ENCODE peak calls at places on chromosomes 2 and 18, in six cellular contexts. S is neural progenitor cell, B is hepatocyte, Q is K562, M is tibial nerve, O is A549. U is an unnamed sample.
A peak's percentile ranks its signal among the peaks of the same experiment; 100 is the strongest.

GRCh38 chr18:25180974-25181373 is 171.0 kb downstream of the ZNF521 start:
- DNase-seq in O (no peak), M (no peak), B (no peak), S (no peak), Q (no peak), U (no peak)

GRCh38 chr2:105749583-105750399 is 5.1 kb downstream of the NCK2 start:
- DNase-seq in Q (no peak), B (no peak), M (no peak), S (no peak), O (no peak), U (no peak)

GRCh38 chr2:47179325-47179724 is 24.2 kb upstream of the STPG4 start:
- DNase-seq in O (no peak), Q (no peak), B (no peak), S (no peak), M (no peak), U (no peak)

GRCh38 chr18:73597832-73598615 is 549.6 kb downstream of the FBXO15 start:
- DNase-seq in B (no peak), M (no peak), O (no peak), Q (no peak), S (no peak), U (no peak)

GRCh38 chr2:109728809-109729208 is 65.3 kb upstream of the RGPD5 start:
- DNase-seq in M (no peak), O (no peak), B (no peak), Q (no peak), S (no peak), U (no peak)

GRCh38 chr2:210541280-210541902 is 15.0 kb upstream of the CPS1 start:
- DNase-seq in S (no peak), M (no peak), Q (no peak), B (peak; percentile 45), O (no peak), U (no peak)

GRCh38 chr2:229032596-229033234 is 238.4 kb downstream of the PID1 start:
- DNase-seq in Q (no peak), O (no peak), B (no peak), S (no peak), M (no peak), U (no peak)

GRCh38 chr2:199999166-199999565 is 43.8 kb downstream of the MAIP1 start:
- DNase-seq in B (no peak), Q (no peak), O (no peak), M (no peak), S (no peak), U (no peak)

GRCh38 chr2:205959528-205959927 is 126.4 kb downstream of the INO80D start:
- DNase-seq in M (no peak), O (no peak), B (no peak), Q (no peak), S (no peak), U (no peak)

GRCh38 chr2:70094978-70095832 is 7.9 kb downstream of the PCBP1 start:
- DNase-seq in M (no peak), S (no peak), O (peak; percentile 70), B (no peak), Q (no peak), U (no peak)

GRCh38 chr18:79962835-79963657 is 1.4 kb upstream of the HSBP1L1 start:
- DNase-seq in S (peak; percentile 25), O (no peak), Q (no peak), M (no peak), B (no peak), U (no peak)

GRCh38 chr2:239778042-239778811 is 246.9 kb downstream of the NDUFA10 start:
- DNase-seq in B (no peak), S (no peak), O (no peak), M (no peak), Q (no peak), U (no peak)

GRCh38 chr18:56789004-56789888 is 138.1 kb downstream of the WDR7 start:
- DNase-seq in M (no peak), Q (peak; percentile 26), O (peak; percentile 36), B (peak; percentile 52), S (peak; percentile 54), U (no peak)

GRCh38 chr2:288743-289361 is 961 bp upstream of the ALKAL2 start:
- DNase-seq in O (no peak), Q (no peak), S (peak; percentile 23), M (no peak), B (peak; percentile 23), U (no peak)
- H3K27ac ChIP-seq in O (no peak overlapping the region), Q (no peak overlapping the region), S (no peak overlapping the region), M (peak overlapping the region; percentile 80), B (no peak overlapping the region), U (no peak overlapping the region)

GRCh38 chr2:169065864-169066507 is 3.4 kb upstream of the DHRS9 start:
- DNase-seq in Q (no peak), O (no peak), S (no peak), B (no peak), M (no peak), U (no peak)
- H3K27ac ChIP-seq in Q (no peak overlapping the region), O (no peak overlapping the region), S (no peak overlapping the region), B (no peak overlapping the region), M (no peak overlapping the region), U (no peak overlapping the region)

GRCh38 chr2:175004980-175005832 is at the start of gene CHN1:
- DNase-seq in B (peak; percentile 88), M (peak; percentile 49), O (peak; percentile 87), S (peak; percentile 96), Q (peak; percentile 73), U (no peak)
- H3K27ac ChIP-seq in B (peak within 1 kb of the TSS; percentile 76), M (peak within 1 kb of the TSS; percentile 90), O (peak within 1 kb of the TSS; percentile 85), S (peak within 1 kb of the TSS; percentile 92), Q (no peak within 1 kb of the TSS), U (no peak within 1 kb of the TSS)

GRCh38 chr2:10375570-10376266 is 72.4 kb downstream of the ODC1 start:
- DNase-seq in M (no peak), O (no peak), B (no peak), S (peak; percentile 25), Q (no peak), U (no peak)
- H3K27ac ChIP-seq in M (no peak overlapping the region), O (no peak overlapping the region), B (no peak overlapping the region), S (no peak overlapping the region), Q (no peak overlapping the region), U (no peak overlapping the region)

GRCh38 chr18:9850297-9850696 is 35.5 kb upstream of the TXNDC2 start:
- DNase-seq in B (no peak), Q (no peak), M (no peak), S (no peak), O (no peak), U (no peak)
- H3K27ac ChIP-seq in B (no peak overlapping the region), Q (peak overlapping the region; percentile 68), M (no peak overlapping the region), S (no peak overlapping the region), O (no peak overlapping the region), U (peak overlapping the region; percentile 37)

U was measured in epithelial cell of prostate.